ENCODE peak calls at places on chromosomes 5 and 9, in seven cellular contexts. I is transverse colon, X is HEK293T, P is mesenchymal stem cell, M is ACHN, Y is ascending aorta, Z is fibroblast of pulmonary artery. V is an unnamed sample.

GRCh38 chr5:149775785-149776184 is 45.7 kb downstream of the PPARGC1B start:
- DNase-seq in Y (no peak), M (peak; percentile 40), X (peak; percentile 27), P (no peak), Z (peak; percentile 20), I (no peak), V (no peak)

GRCh38 chr9:126417007-126417406 is 90.4 kb downstream of the MVB12B start:
- DNase-seq in X (no peak), Z (no peak), I (no peak), M (no peak), P (no peak), Y (no peak), V (no peak)

GRCh38 chr5:171444582-171444981 is 25.1 kb downstream of the FGF18 start:
- DNase-seq in X (no peak), Y (no peak), P (peak; percentile 31), I (no peak), Z (no peak), M (no peak), V (no peak)

GRCh38 chr5:154159343-154159742 is 31.2 kb upstream of the GALNT10 start:
- DNase-seq in P (no peak), I (no peak), X (no peak), Z (no peak), Y (no peak), M (peak; percentile 6), V (no peak)

GRCh38 chr5:107557051-107557658 is 113.6 kb downstream of the EFNA5 start:
- DNase-seq in Z (no peak), I (no peak), Y (no peak), P (peak; percentile 72), X (peak; percentile 35), M (no peak), V (peak; percentile 55)

GRCh38 chr5:154795235-154795596 is 40.0 kb downstream of the LARP1 start:
- DNase-seq in Y (no peak), I (no peak), M (no peak), Z (peak; percentile 14), X (no peak), P (no peak), V (no peak)

GRCh38 chr5:57862471-57863282 is 380.1 kb upstream of the ACTBL2 start:
- DNase-seq in Z (peak; percentile 69), I (no peak), Y (no peak), P (peak; percentile 46), X (no peak), M (no peak), V (no peak)

GRCh38 chr9:78685471-78685870 is 388.5 kb downstream of the PSAT1 start:
- DNase-seq in Y (no peak), Z (no peak), P (peak; percentile 21), X (no peak), I (no peak), M (no peak), V (no peak)

GRCh38 chr5:160423025-160423554 is 1.4 kb downstream of the PTTG1 start:
- DNase-seq in M (no peak), I (no peak), Z (no peak), P (no peak), X (no peak), Y (no peak), V (no peak)

GRCh38 chr5:176151286-176151685 is 86.9 kb upstream of the SIMC1 start:
- DNase-seq in Z (peak; percentile 5), X (no peak), P (peak; percentile 26), Y (no peak), I (no peak), M (no peak), V (no peak)

GRCh38 chr5:140973550-140973949 is 7.3 kb downstream of the PCDHAC2 start:
- DNase-seq in X (no peak), M (no peak), I (no peak), P (no peak), Y (no peak), Z (no peak), V (no peak)

GRCh38 chr9:1267141-1267570 is 217.0 kb downstream of the DMRT2 start:
- DNase-seq in Z (no peak), X (no peak), M (no peak), Y (no peak), I (no peak), P (no peak), V (no peak)

GRCh38 chr5:174535691-174536090 is 188.7 kb upstream of the MSX2 start:
- DNase-seq in P (peak; percentile 53), Y (no peak), Z (no peak), M (no peak), X (no peak), I (no peak), V (no peak)

GRCh38 chr5:141010047-141010793 is 41.0 kb upstream of the PCDHB1 start:
- DNase-seq in I (no peak), Y (no peak), X (no peak), P (no peak), Z (no peak), M (no peak), V (no peak)

GRCh38 chr5:159933531-159934485 is 17.5 kb downstream of the ADRA1B start:
- DNase-seq in Z (no peak), P (peak; percentile 32), M (no peak), Y (no peak), X (no peak), I (no peak), V (no peak)

GRCh38 chr9:35688558-35689350 is 971 bp downstream of the TPM2 start:
- DNase-seq in M (peak; percentile 35), X (no peak), I (no peak), Y (no peak), P (peak; percentile 76), Z (peak; percentile 76), V (no peak)

GRCh38 chr9:85182381-85182780 is 512.9 kb downstream of the NTRK2 start:
- DNase-seq in I (no peak), Z (peak; percentile 26), M (no peak), P (no peak), Y (no peak), X (no peak), V (no peak)

V was measured in left ventricle myocardium inferior.